ENCODE peak calls at places on chromosomes 16 and 17, in five cellular contexts. One of them, this sample, is unnamed.

GRCh38 chr17:32956240-32956970 is 28.5 kb downstream of the TMEM98 start:
- DNase-seq in uterus: no peak
- DNase-seq in esophagus squamous epithelium: no peak
- DNase-seq in heart left ventricle: no peak
- DNase-seq in ascending aorta: no peak
- DNase-seq in this sample: no peak

GRCh38 chr17:36593651-36594316 is 2.1 kb downstream of the DHRS11 start:
- DNase-seq in uterus: no peak
- DNase-seq in esophagus squamous epithelium: no peak
- DNase-seq in heart left ventricle: no peak
- DNase-seq in ascending aorta: no peak
- DNase-seq in this sample: no peak

GRCh38 chr17:68324114-68324513 is 32.8 kb downstream of the ARSG start:
- DNase-seq in uterus: no peak
- DNase-seq in esophagus squamous epithelium: no peak
- DNase-seq in heart left ventricle: no peak
- DNase-seq in ascending aorta: no peak
- DNase-seq in this sample: no peak

GRCh38 chr16:3243882-3244281 is 8.9 kb upstream of the ZNF200 start:
- DNase-seq in uterus: no peak
- DNase-seq in esophagus squamous epithelium: no peak
- DNase-seq in heart left ventricle: no peak
- DNase-seq in ascending aorta: no peak
- DNase-seq in this sample: peak; percentile 29

GRCh38 chr17:50108556-50108955 is 13.4 kb downstream of the PDK2 start:
- DNase-seq in uterus: no peak
- DNase-seq in esophagus squamous epithelium: no peak
- DNase-seq in heart left ventricle: no peak
- DNase-seq in ascending aorta: no peak
- DNase-seq in this sample: no peak

GRCh38 chr16:19137201-19137601 is 23.4 kb downstream of the ITPRIPL2 start:
- DNase-seq in uterus: no peak
- DNase-seq in esophagus squamous epithelium: no peak
- DNase-seq in heart left ventricle: no peak
- DNase-seq in ascending aorta: no peak
- DNase-seq in this sample: no peak

GRCh38 chr17:58277107-58277506 is 3.6 kb downstream of the MPO start:
- DNase-seq in uterus: no peak
- DNase-seq in esophagus squamous epithelium: no peak
- DNase-seq in heart left ventricle: no peak
- DNase-seq in ascending aorta: no peak
- DNase-seq in this sample: no peak

GRCh38 chr16:86318119-86318518 is 192.2 kb upstream of the FOXF1 start:
- DNase-seq in uterus: no peak
- DNase-seq in esophagus squamous epithelium: no peak
- DNase-seq in heart left ventricle: no peak
- DNase-seq in ascending aorta: no peak
- DNase-seq in this sample: no peak

GRCh38 chr16:340370-341091 is 12.0 kb downstream of the AXIN1 start:
- DNase-seq in uterus: no peak
- DNase-seq in esophagus squamous epithelium: no peak
- DNase-seq in heart left ventricle: no peak
- DNase-seq in ascending aorta: no peak
- DNase-seq in this sample: no peak

GRCh38 chr17:75267403-75268232 is 3.4 kb downstream of the MIF4GD start:
- DNase-seq in uterus: no peak
- DNase-seq in esophagus squamous epithelium: no peak
- DNase-seq in heart left ventricle: no peak
- DNase-seq in ascending aorta: no peak
- DNase-seq in this sample: no peak

GRCh38 chr17:75268931-75269330 is 2.1 kb downstream of the MIF4GD start:
- DNase-seq in uterus: no peak
- DNase-seq in esophagus squamous epithelium: no peak
- DNase-seq in heart left ventricle: no peak
- DNase-seq in ascending aorta: no peak
- DNase-seq in this sample: no peak

GRCh38 chr17:75266315-75267145 is 4.5 kb downstream of the MIF4GD start:
- DNase-seq in uterus: no peak
- DNase-seq in esophagus squamous epithelium: no peak
- DNase-seq in heart left ventricle: no peak
- DNase-seq in ascending aorta: no peak
- DNase-seq in this sample: no peak

GRCh38 chr17:75265614-75266314 is 4.1 kb downstream of the MRPS7 start:
- DNase-seq in uterus: no peak
- DNase-seq in esophagus squamous epithelium: no peak
- DNase-seq in heart left ventricle: no peak
- DNase-seq in ascending aorta: no peak
- DNase-seq in this sample: no peak

GRCh38 chr17:75267146-75267402 is 4.0 kb downstream of the MIF4GD start:
- DNase-seq in uterus: no peak
- DNase-seq in esophagus squamous epithelium: no peak
- DNase-seq in heart left ventricle: no peak
- DNase-seq in ascending aorta: no peak
- DNase-seq in this sample: no peak
- H3K27ac ChIP-seq in uterus: no peak overlapping the region
- H3K27ac ChIP-seq in esophagus squamous epithelium: no peak overlapping the region
- H3K27ac ChIP-seq in heart left ventricle: no peak overlapping the region
- H3K27ac ChIP-seq in ascending aorta: no peak overlapping the region
- H3K27ac ChIP-seq in this sample: no peak overlapping the region

DNA sequence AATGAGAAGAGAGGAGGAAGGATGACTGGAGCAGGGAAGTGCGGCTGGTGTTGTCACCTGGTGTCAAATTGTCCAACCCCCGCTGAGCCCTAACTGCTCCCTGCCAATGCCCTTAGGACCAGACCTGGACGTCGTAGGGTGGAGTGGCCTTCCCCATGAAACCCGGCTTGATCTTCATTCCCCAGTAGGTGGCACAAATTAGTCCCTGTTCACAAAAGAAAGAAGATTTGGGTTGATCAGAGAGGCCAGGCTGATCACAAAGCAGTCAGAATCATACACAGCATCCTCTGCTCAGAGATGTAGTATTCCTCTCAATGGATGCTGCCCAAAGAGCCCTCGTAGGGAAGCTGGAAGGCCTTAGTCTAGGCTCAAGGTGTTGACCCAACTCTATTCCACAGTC is 60.2 kb downstream of the ACSM1 start:
- DNase-seq in uterus: no peak
- DNase-seq in esophagus squamous epithelium: no peak
- DNase-seq in heart left ventricle: no peak
- DNase-seq in ascending aorta: no peak
- DNase-seq in this sample: no peak
- TF ChIP-seq CTCF in uterus: no peak
- TF ChIP-seq CTCF in esophagus squamous epithelium: no peak
- TF ChIP-seq CTCF in heart left ventricle: no peak
- TF ChIP-seq CTCF in ascending aorta: no peak
- TF ChIP-seq CTCF in this sample: no peak

DNA sequence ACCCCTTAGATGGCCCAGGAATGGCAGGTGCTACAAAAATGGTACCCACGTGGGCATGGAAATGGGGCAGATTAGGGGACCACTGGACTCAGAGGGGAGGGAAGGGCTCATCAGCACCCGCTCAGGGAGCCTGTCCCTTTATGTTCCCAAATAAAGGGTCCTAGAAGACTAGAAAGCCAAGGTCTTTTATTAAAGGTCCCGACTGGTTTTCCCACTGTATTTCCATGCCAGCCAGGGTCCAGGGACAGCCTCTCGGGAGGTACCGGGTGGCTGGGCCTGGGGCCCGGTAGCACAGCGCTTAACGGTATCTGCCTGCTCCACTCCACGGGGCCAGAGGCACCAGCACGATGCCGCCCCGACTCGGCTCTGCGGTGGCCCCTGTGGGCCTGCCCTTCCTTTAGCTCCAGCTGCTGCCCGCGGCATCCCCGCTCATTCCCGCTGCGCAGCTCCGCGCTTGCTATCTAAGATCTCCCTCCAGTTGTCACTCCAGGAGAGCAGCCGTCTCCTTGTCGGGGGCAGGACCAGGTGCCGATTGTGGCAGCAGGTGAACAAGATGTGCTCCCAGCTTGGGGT is 1.4 kb downstream of the NT5C start:
- DNase-seq in uterus: no peak
- DNase-seq in esophagus squamous epithelium: no peak
- DNase-seq in heart left ventricle: no peak
- DNase-seq in ascending aorta: no peak
- DNase-seq in this sample: no peak
- H3K4me3 ChIP-seq in uterus: no peak overlapping the region
- H3K4me3 ChIP-seq in esophagus squamous epithelium: peak overlapping the region; percentile 92
- H3K4me3 ChIP-seq in heart left ventricle: no peak overlapping the region
- H3K4me3 ChIP-seq in ascending aorta: peak overlapping the region; percentile 46
- H3K4me3 ChIP-seq in this sample: peak overlapping the region; percentile 87

GRCh38 chr17:2053380-2054261 is 1.3 kb upstream of the HIC1 start:
- DNase-seq in uterus: peak; percentile 88
- DNase-seq in esophagus squamous epithelium: no peak
- DNase-seq in heart left ventricle: no peak
- DNase-seq in ascending aorta: no peak
- DNase-seq in this sample: no peak
- H3K27ac ChIP-seq in uterus: peak overlapping the region; percentile 94
- H3K27ac ChIP-seq in esophagus squamous epithelium: peak overlapping the region; percentile 93
- H3K27ac ChIP-seq in heart left ventricle: peak overlapping the region; percentile 86
- H3K27ac ChIP-seq in ascending aorta: peak overlapping the region; percentile 24
- H3K27ac ChIP-seq in this sample: no peak overlapping the region

GRCh38 chr17:43949777-43950176 is 4.0 kb downstream of the PYY start:
- DNase-seq in uterus: no peak
- DNase-seq in esophagus squamous epithelium: no peak
- DNase-seq in heart left ventricle: no peak
- DNase-seq in ascending aorta: no peak
- DNase-seq in this sample: no peak
- TF ChIP-seq CTCF in uterus: no peak
- TF ChIP-seq CTCF in esophagus squamous epithelium: no peak
- TF ChIP-seq CTCF in heart left ventricle: no peak
- TF ChIP-seq CTCF in ascending aorta: no peak
- TF ChIP-seq CTCF in this sample: no peak

DNA sequence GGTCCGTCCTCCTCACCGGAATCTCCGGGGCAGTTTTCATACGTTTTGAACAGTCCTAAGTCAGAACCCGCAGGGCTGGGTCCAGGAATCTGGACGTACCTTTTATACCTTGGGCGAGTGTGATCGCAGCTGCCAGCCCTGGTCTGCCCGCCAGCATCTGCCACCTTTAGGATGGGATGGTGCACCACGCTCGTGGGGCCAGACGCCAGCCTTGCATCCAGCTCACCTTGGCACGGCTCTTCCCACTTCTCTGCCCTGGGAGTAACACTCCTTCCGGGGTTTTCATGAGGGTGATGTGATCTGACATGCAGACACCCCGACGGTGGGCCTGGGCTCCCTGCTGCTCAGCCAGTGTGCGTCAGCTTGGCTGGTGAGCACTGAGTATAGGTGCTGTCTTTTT is 66.6 kb upstream of the ZNF469 start:
- DNase-seq in uterus: no peak
- DNase-seq in esophagus squamous epithelium: no peak
- DNase-seq in heart left ventricle: no peak
- DNase-seq in ascending aorta: no peak
- DNase-seq in this sample: no peak
- H3K4me3 ChIP-seq in uterus: no peak overlapping the region
- H3K4me3 ChIP-seq in esophagus squamous epithelium: no peak overlapping the region
- H3K4me3 ChIP-seq in heart left ventricle: no peak overlapping the region
- H3K4me3 ChIP-seq in ascending aorta: no peak overlapping the region
- H3K4me3 ChIP-seq in this sample: no peak overlapping the region

This sample was measured in coronary artery.